ENCODE peak calls at places on chromosomes 5 and 9, in nine cellular contexts. I is stomach; R is left ventricle myocardium inferior; W is upper lobe of right lung; K is WTC11; S is osteocyte; O is BE2C; L is CD4-positive, alpha-beta T cell; X is BJ. H is an unnamed sample.

GRCh38 chr5:144391044-144391443 is 220.4 kb downstream of the KCTD16 start:
- DNase-seq in I (no peak), R (no peak), W (no peak), K (no peak), S (no peak), O (no peak), L (no peak), X (no peak), H (no peak)

GRCh38 chr9:124781967-124782660 is 5.2 kb downstream of the OLFML2A start:
- DNase-seq in I (peak; percentile 22), R (no peak), W (peak; percentile 33), K (peak; percentile 6), S (peak; percentile 71), O (no peak), L (no peak), X (no peak), H (no peak)

GRCh38 chr9:83505282-83505681 is 32.9 kb downstream of the FRMD3 start:
- DNase-seq in I (no peak), R (no peak), W (no peak), K (no peak), S (no peak), O (no peak), L (no peak), X (no peak), H (no peak)

GRCh38 chr9:116572095-116572748 is 114.9 kb upstream of the TRIM32 start:
- DNase-seq in I (peak; percentile 93), R (peak; percentile 92), W (peak; percentile 92), K (peak; percentile 86), S (peak; percentile 92), O (peak; percentile 82), L (no peak), X (no peak), H (peak; percentile 39)

GRCh38 chr5:44695259-44695658 is 113.5 kb upstream of the MRPS30 start:
- DNase-seq in I (no peak), R (no peak), W (no peak), K (no peak), S (no peak), O (no peak), L (no peak), X (no peak), H (no peak)

GRCh38 chr5:53542917-53543316 is 17.5 kb upstream of the NDUFS4 start:
- DNase-seq in I (no peak), R (no peak), W (no peak), K (no peak), S (no peak), O (no peak), L (no peak), X (no peak), H (no peak)

GRCh38 chr5:103041071-103041676 is 78.8 kb downstream of the GIN1 start:
- DNase-seq in I (no peak), R (no peak), W (no peak), K (no peak), S (no peak), O (no peak), L (no peak), X (no peak), H (no peak)

GRCh38 chr9:115220339-115221009 is 102.5 kb upstream of the TNC start:
- DNase-seq in I (no peak), R (no peak), W (no peak), K (no peak), S (no peak), O (no peak), L (no peak), X (no peak), H (no peak)

GRCh38 chr9:128619127-128619526 is 37.5 kb downstream of the DYNC2I2 start:
- DNase-seq in I (no peak), R (no peak), W (no peak), K (no peak), S (no peak), O (no peak), L (no peak), X (no peak), H (no peak)

GRCh38 chr9:137169764-137170460 is at the start of gene LRRC26:
- DNase-seq in I (peak; percentile 79), R (no peak), W (no peak), K (no peak), S (no peak), O (no peak), L (no peak), X (no peak), H (no peak)

GRCh38 chr9:137168575-137168906 is 1.3 kb downstream of the LRRC26 start:
- DNase-seq in I (no peak), R (no peak), W (no peak), K (no peak), S (no peak), O (no peak), L (no peak), X (no peak), H (no peak)

GRCh38 chr9:137167752-137168574 is 1.9 kb downstream of the LRRC26 start:
- DNase-seq in I (peak; percentile 76), R (no peak), W (no peak), K (peak; percentile 64), S (no peak), O (no peak), L (no peak), X (no peak), H (no peak)

GRCh38 chr9:137170486-137171148 is 766 bp upstream of the LRRC26 start:
- DNase-seq in I (no peak), R (no peak), W (no peak), K (no peak), S (no peak), O (no peak), L (no peak), X (no peak), H (no peak)

GRCh38 chr9:137168907-137169763 is 716 bp downstream of the LRRC26 start:
- DNase-seq in I (peak; percentile 73), R (no peak), W (no peak), K (peak; percentile 81), S (no peak), O (peak; percentile 80), L (no peak), X (no peak), H (peak; percentile 94)
- TF ChIP-seq CTCF in I (no peak), R (no peak), W (no peak), K (no peak), S (no peak), O (no peak), L (no peak), X (no peak), H (no peak)

GRCh38 chr5:140870221-140871201 is 1.8 kb downstream of the PCDHA11 start:
- DNase-seq in I (no peak), R (no peak), W (no peak), K (no peak), S (peak; percentile 84), O (no peak), L (no peak), X (no peak), H (no peak)

GRCh38 chr5:140869555-140869886 is 764 bp downstream of the PCDHA11 start:
- DNase-seq in I (no peak), R (no peak), W (no peak), K (no peak), S (no peak), O (no peak), L (no peak), X (no peak), H (no peak)

GRCh38 chr5:140868721-140869554 is at the start of gene PCDHA11:
- DNase-seq in I (no peak), R (no peak), W (no peak), K (no peak), S (peak; percentile 78), O (peak; percentile 55), L (no peak), X (no peak), H (no peak)
- TF ChIP-seq CTCF in I (no peak), R (peak; percentile 16), W (peak; percentile 36), K (no peak), S (peak; percentile 63), O (peak; percentile 72), L (no peak), X (no peak), H (no peak)

DNA sequence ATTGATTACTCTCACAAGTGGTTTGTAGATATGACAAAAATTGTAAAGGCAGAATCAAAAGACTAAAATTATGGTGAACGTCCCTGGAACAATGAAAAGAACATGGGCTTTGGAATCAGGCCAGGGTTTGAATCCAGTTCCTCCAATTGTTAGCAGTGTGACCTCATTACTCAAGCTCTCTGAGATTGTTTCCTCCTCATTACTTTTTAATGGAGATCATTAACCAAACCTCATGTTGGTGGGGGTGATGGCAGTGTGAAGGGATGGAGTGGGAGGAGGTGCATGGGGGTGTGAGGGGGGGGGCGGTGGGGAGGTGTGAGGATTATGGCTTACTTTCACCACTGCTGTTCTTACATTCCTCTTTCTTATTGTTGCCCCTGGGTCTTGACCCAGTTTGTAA is 44.1 kb upstream of the FOXE1 start:
- DNase-seq in I (no peak), R (no peak), W (no peak), K (no peak), S (no peak), O (no peak), L (no peak), X (no peak), H (no peak)
- TF ChIP-seq CTCF in I (no peak), R (no peak), W (no peak), K (no peak), S (no peak), O (no peak), L (no peak), X (no peak), H (no peak)

GRCh38 chr9:134689320-134690181 is 47.9 kb downstream of the COL5A1 start:
- DNase-seq in I (peak; percentile 56), R (peak; percentile 70), W (peak; percentile 79), K (peak; percentile 84), S (no peak), O (peak; percentile 76), L (no peak), X (no peak), H (no peak)
- TF ChIP-seq CTCF in I (peak; percentile 75), R (peak; percentile 80), W (peak; percentile 74), K (peak; percentile 88), S (peak; percentile 84), O (peak; percentile 92), L (peak; percentile 52), X (peak; percentile 91), H (peak; percentile 48)

DNA sequence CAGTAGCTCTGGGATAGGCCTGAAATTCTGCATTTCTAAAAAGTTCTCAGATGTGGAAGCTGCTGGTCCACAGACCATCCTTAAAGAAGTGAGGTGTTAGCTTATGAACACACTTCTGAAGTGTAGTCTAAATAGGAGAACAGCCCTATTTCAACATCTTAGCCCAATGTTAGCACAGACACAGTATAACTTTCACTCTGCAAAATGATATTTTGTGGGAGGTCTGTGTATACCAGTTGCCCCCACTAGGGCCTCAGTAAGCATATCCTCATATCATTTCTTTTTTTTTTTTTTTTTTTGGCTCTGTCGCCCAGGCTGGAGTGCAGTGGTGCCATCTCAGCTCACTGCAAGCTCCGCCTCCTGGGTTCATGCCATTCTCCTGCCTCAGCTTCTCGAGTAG is 7.5 kb upstream of the HABP4 start:
- DNase-seq in I (no peak), R (no peak), W (no peak), K (no peak), S (no peak), O (no peak), L (no peak), X (no peak), H (no peak)
- TF ChIP-seq CTCF in I (no peak), R (no peak), W (no peak), K (no peak), S (no peak), O (no peak), L (no peak), X (no peak), H (no peak)

GRCh38 chr9:135414293-135414692 is 65.3 kb upstream of the PPP1R26 start:
- DNase-seq in I (no peak), R (no peak), W (no peak), K (no peak), S (no peak), O (no peak), L (no peak), X (no peak), H (no peak)
- TF ChIP-seq CTCF in I (no peak), R (no peak), W (no peak), K (no peak), S (no peak), O (no peak), L (no peak), X (no peak), H (no peak)

H was measured in D721Med.